ENCODE peak calls at places on chromosomes 6 and 20, in four cellular contexts. One of them, this sample, is unnamed.

GRCh38 chr20:33658929-33659328 is 3.2 kb upstream of the C20orf144 start:
- DNase-seq in T1000: no peak
- DNase-seq in T-cell: no peak
- DNase-seq in LHCN-M2: no peak
- DNase-seq in this sample: no peak

GRCh38 chr6:46395530-46395929 is 95.7 kb downstream of the RCAN2 start:
- DNase-seq in T1000: no peak
- DNase-seq in T-cell: no peak
- DNase-seq in LHCN-M2: no peak
- DNase-seq in this sample: no peak

GRCh38 chr6:30881987-30882763 is 2.1 kb upstream of the DDR1 start:
- DNase-seq in T-cell: no peak
- DNase-seq in LHCN-M2: peak
- DNase-seq in T1000: no peak
- DNase-seq in this sample: no peak

GRCh38 chr6:156700440-156701057 is 76.6 kb upstream of the ARID1B start:
- DNase-seq in LHCN-M2: no peak
- DNase-seq in T-cell: no peak
- DNase-seq in T1000: no peak
- DNase-seq in this sample: no peak

GRCh38 chr20:35610833-35611427 is 4.7 kb upstream of the SPAG4 start:
- DNase-seq in T-cell: no peak
- DNase-seq in T1000: no peak
- DNase-seq in LHCN-M2: no peak
- DNase-seq in this sample: no peak

GRCh38 chr6:120363429-120363828 is 970.9 kb downstream of the TBC1D32 start:
- DNase-seq in T1000: no peak
- DNase-seq in LHCN-M2: no peak
- DNase-seq in T-cell: no peak
- DNase-seq in this sample: no peak

GRCh38 chr6:30907758-30908591 is at the start of gene GTF2H4:
- DNase-seq in T-cell: peak
- DNase-seq in LHCN-M2: peak
- DNase-seq in T1000: peak
- DNase-seq in this sample: peak

GRCh38 chr6:157263146-157263545 is 60.2 kb downstream of the TMEM242 start:
- DNase-seq in LHCN-M2: no peak
- DNase-seq in T1000: no peak
- DNase-seq in T-cell: no peak
- DNase-seq in this sample: no peak

GRCh38 chr6:111871725-111872520 is 1.3 kb downstream of the FYN start:
- DNase-seq in T1000: no peak
- DNase-seq in T-cell: peak
- DNase-seq in LHCN-M2: peak
- DNase-seq in this sample: no peak

GRCh38 chr6:75275067-75275466 is 9.5 kb downstream of the TMEM30A start:
- DNase-seq in LHCN-M2: peak
- DNase-seq in T-cell: no peak
- DNase-seq in T1000: peak
- DNase-seq in this sample: peak

GRCh38 chr20:16143596-16143995 is 429.7 kb downstream of the KIF16B start:
- DNase-seq in T-cell: no peak
- DNase-seq in LHCN-M2: no peak
- DNase-seq in T1000: no peak
- DNase-seq in this sample: no peak

GRCh38 chr20:51183443-51183842 is 160.5 kb upstream of the KCNG1 start:
- DNase-seq in LHCN-M2: no peak
- DNase-seq in T-cell: no peak
- DNase-seq in T1000: no peak
- DNase-seq in this sample: no peak

GRCh38 chr6:121873595-121873994 is 438.1 kb downstream of the GJA1 start:
- DNase-seq in LHCN-M2: no peak
- DNase-seq in T1000: no peak
- DNase-seq in T-cell: no peak
- DNase-seq in this sample: no peak

GRCh38 chr20:62694106-62694505 is 14.5 kb upstream of the NTSR1 start:
- DNase-seq in T-cell: no peak
- DNase-seq in T1000: no peak
- DNase-seq in LHCN-M2: no peak
- DNase-seq in this sample: no peak

GRCh38 chr6:89381031-89381430 is 28.5 kb upstream of the UBE2J1 start:
- DNase-seq in LHCN-M2: no peak
- DNase-seq in T-cell: no peak
- DNase-seq in T1000: no peak
- DNase-seq in this sample: no peak